ENCODE peak calls at places on chromosomes 5 and 9, in eight cellular contexts. S is AG09309; A is endothelial cell; B is cardiac muscle cell; T is CD8-positive, alpha-beta T cell; W is tibial artery; N is neural progenitor cell; M is fibroblast of lung. I is an unnamed sample.

GRCh38 chr5:171592741-171593140 is 173.3 kb downstream of the FGF18 start:
- DNase-seq in S (no peak), A (no peak), B (no peak), T (no peak), W (no peak), N (no peak), M (no peak), I (no peak)

GRCh38 chr5:133977161-133977787 is 8.8 kb upstream of the C5orf15 start:
- DNase-seq in S (no peak), A (no peak), B (no peak), T (no peak), W (no peak), N (no peak), M (no peak), I (no peak)

GRCh38 chr5:86757824-86758223 is 140.1 kb downstream of the COX7C start:
- DNase-seq in S (no peak), A (no peak), B (no peak), T (no peak), W (no peak), N (no peak), M (no peak), I (no peak)

GRCh38 chr5:141260458-141261237 is 15.5 kb downstream of the PCDHB15 start:
- DNase-seq in S (no peak), A (no peak), B (peak), T (no peak), W (no peak), N (peak), M (peak), I (no peak)

GRCh38 chr9:7216004-7216821 is 458.4 kb downstream of the KDM4C start:
- DNase-seq in S (peak), A (no peak), B (no peak), T (peak), W (no peak), N (no peak), M (peak), I (no peak)

GRCh38 chr5:18799482-18800128 is 1165.3 kb downstream of the TAF11L14 start:
- DNase-seq in S (no peak), A (no peak), B (no peak), T (no peak), W (no peak), N (no peak), M (no peak), I (no peak)

GRCh38 chr9:133580971-133581370 is 28.2 kb downstream of the FAM163B start:
- DNase-seq in S (no peak), A (no peak), B (no peak), T (no peak), W (no peak), N (no peak), M (no peak), I (no peak)

GRCh38 chr5:130287438-130287837 is 383.2 kb downstream of the CHSY3 start:
- DNase-seq in S (no peak), A (no peak), B (no peak), T (no peak), W (no peak), N (no peak), M (no peak), I (no peak)

GRCh38 chr9:125431741-125432271 is 170.2 kb downstream of the GAPVD1 start:
- DNase-seq in S (no peak), A (no peak), B (peak), T (no peak), W (peak), N (no peak), M (no peak), I (no peak)

GRCh38 chr9:70398145-70398556 is 16.3 kb downstream of the KLF9 start:
- DNase-seq in S (no peak), A (no peak), B (no peak), T (no peak), W (no peak), N (no peak), M (no peak), I (no peak)

GRCh38 chr9:81069923-81070322 is 619.4 kb downstream of the TLE1 start:
- DNase-seq in S (no peak), A (no peak), B (no peak), T (no peak), W (no peak), N (no peak), M (no peak), I (no peak)

GRCh38 chr9:114413909-114414308 is 26.1 kb upstream of the AKNA start:
- DNase-seq in S (peak), A (no peak), B (no peak), T (no peak), W (no peak), N (no peak), M (peak), I (no peak)

GRCh38 chr5:96292582-96293247 is 140.3 kb downstream of the PCSK1 start:
- DNase-seq in S (no peak), A (no peak), B (no peak), T (no peak), W (peak), N (no peak), M (peak), I (no peak)

GRCh38 chr9:117160254-117160653 is 254.6 kb downstream of the ASTN2 start:
- DNase-seq in S (no peak), A (no peak), B (no peak), T (no peak), W (no peak), N (peak), M (no peak), I (no peak)

GRCh38 chr9:114370985-114371335 is 16.8 kb downstream of the AKNA start:
- DNase-seq in S (no peak), A (no peak), B (no peak), T (no peak), W (no peak), N (no peak), M (no peak), I (no peak)

GRCh38 chr9:5402217-5402616 is 35.5 kb downstream of the PLGRKT start:
- DNase-seq in S (no peak), A (no peak), B (no peak), T (no peak), W (no peak), N (peak), M (no peak), I (no peak)

GRCh38 chr5:178637356-178638069 is 10.7 kb upstream of the CLK4 start:
- DNase-seq in S (no peak), A (no peak), B (no peak), T (no peak), W (no peak), N (no peak), M (no peak), I (no peak)

GRCh38 chr9:94082553-94082952 is 1.7 kb upstream of the PTPDC1 start:
- DNase-seq in S (no peak), A (no peak), B (no peak), T (no peak), W (no peak), N (no peak), M (no peak), I (no peak)

DNA sequence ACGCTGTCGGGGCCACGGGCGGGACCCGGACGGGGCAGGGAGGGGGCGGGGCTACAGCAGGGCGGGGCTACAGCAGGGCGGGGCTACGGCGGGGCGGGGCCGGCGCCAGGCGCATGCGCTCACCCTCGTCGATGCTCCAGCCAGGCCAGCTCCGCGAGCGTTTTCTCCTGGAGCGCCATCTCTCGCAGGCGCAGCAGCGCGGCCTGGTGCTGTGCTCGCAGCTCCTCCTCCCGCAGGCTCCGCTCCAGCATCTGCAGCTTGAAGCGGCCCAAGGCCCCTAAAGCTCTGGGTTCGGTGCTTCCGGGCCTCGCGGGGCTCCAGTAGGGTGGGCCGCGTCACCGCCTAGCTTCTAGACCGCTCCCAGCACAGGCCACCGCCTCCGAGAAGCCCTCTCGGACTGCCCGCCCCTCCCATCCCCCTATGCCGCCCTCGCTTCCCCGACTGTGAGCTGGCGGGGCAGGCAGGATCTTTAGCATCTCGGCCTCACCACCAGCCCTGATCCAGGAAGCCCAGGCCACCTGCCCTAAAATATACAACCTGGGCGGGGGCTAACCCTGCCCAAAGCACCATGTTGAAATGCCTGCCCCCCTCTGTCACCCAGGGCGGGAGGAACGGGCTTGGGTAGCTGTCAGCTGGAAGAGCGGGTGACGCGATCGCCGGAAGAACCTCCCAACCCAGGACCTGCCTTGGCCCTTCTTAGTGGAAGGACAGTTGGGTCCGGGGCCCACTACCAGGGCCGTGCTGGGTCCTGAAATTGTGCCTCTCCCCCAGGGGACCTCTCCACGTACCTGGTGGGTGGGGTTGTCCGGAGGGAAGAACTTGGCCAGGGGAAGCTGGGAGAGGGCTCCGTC is 21.9 kb upstream of the QSOX2 start:
- DNase-seq in S (peak), A (peak), B (peak), T (peak), W (peak), N (peak), M (peak), I (peak)
- TF ChIP-seq CTCF in S (peak), A (no peak), B (peak), T (peak), W (no peak), N (peak), M (no peak), I (peak)

DNA sequence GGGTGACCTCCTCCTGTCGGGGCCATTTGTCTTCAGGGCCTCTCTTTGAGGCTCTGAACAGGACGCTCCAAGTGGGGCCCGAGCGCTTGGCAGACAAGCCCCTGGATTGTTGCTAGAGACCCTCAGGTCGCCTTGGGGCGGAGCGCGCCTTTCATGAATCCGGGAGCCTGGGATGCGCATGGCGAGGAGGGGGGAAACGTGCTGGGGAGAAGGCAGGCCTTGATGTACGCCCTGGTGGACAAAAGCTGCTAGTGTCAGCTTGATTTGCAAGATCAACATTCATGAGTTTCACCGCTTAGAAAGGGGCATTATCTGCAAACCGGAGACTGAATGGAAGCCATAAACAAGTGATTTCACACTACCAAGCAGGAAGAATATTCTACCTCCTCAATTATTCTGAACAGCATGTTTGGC is 226.3 kb downstream of the SMARCA2 start:
- DNase-seq in S (peak), A (peak), B (no peak), T (no peak), W (no peak), N (peak), M (peak), I (peak)
- TF ChIP-seq CTCF in S (peak), A (peak), B (peak), T (no peak), W (no peak), N (peak), M (peak), I (peak)

GRCh38 chr5:125115180-125115495 is 368.7 kb upstream of the ZNF608 start:
- DNase-seq in S (no peak), A (no peak), B (no peak), T (no peak), W (no peak), N (no peak), M (no peak), I (no peak)

GRCh38 chr5:125113328-125113727 is 366.9 kb upstream of the ZNF608 start:
- DNase-seq in S (no peak), A (no peak), B (no peak), T (no peak), W (no peak), N (no peak), M (no peak), I (no peak)

GRCh38 chr5:125120012-125120411 is 373.6 kb upstream of the ZNF608 start:
- DNase-seq in S (no peak), A (no peak), B (no peak), T (no peak), W (no peak), N (no peak), M (no peak), I (no peak)

GRCh38 chr5:125112196-125112595 is 365.8 kb upstream of the ZNF608 start:
- DNase-seq in S (no peak), A (no peak), B (no peak), T (no peak), W (no peak), N (no peak), M (peak), I (no peak)

DNA sequence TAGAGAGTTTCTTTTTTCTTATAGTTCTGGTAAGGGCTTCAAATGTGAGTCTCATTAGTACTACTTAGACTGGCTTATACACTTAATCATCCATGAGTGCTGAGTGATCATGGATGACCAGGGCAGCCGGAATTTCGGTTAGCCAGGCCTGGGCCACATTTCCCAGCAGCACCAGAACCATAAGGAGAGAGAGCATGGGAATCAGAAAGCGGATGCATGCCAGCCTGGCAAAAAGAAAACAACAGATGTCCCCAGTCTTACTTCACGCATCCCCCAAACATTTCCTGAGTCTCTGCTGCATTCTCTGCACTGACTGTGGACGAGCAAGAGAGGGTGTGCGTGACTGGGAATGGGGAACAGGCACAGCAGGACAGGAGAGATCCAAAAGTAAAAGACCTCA is 371.1 kb upstream of the ZNF608 start:
- DNase-seq in S (peak), A (no peak), B (no peak), T (no peak), W (no peak), N (no peak), M (no peak), I (no peak)
- TF ChIP-seq CTCF in S (no peak), A (no peak), B (no peak), T (no peak), W (no peak), N (no peak), M (no peak), I (no peak)

GRCh38 chr5:129097498-129098296 is 3.1 kb downstream of the ISOC1 start:
- DNase-seq in S (no peak), A (no peak), B (no peak), T (no peak), W (no peak), N (no peak), M (no peak), I (no peak)

GRCh38 chr5:129098488-129099183 is 4.1 kb downstream of the ISOC1 start:
- DNase-seq in S (no peak), A (no peak), B (no peak), T (no peak), W (no peak), N (no peak), M (no peak), I (no peak)

GRCh38 chr5:129096382-129096991 is 1.9 kb downstream of the ISOC1 start:
- DNase-seq in S (no peak), A (no peak), B (peak), T (no peak), W (no peak), N (no peak), M (no peak), I (no peak)

GRCh38 chr5:129094924-129095797 is 612 bp downstream of the ISOC1 start:
- DNase-seq in S (no peak), A (peak), B (peak), T (peak), W (peak), N (peak), M (peak), I (no peak)

GRCh38 chr5:129094087-129094923 is at the start of gene ISOC1:
- DNase-seq in S (peak), A (peak), B (peak), T (peak), W (peak), N (peak), M (peak), I (peak)
- TF ChIP-seq CTCF in S (no peak), A (no peak), B (no peak), T (peak), W (no peak), N (peak), M (no peak), I (no peak)

I was measured in retinal pigment epithelial cell.